ENCODE peak calls at places on chromosomes 13 and 19, in four cellular contexts. Q is pancreas, E is cardiac muscle cell, N is upper lobe of right lung. P is an unnamed sample.

GRCh38 chr13:60418954-60419353 is 21.9 kb downstream of the TDRD3 start:
- DNase-seq in Q (no peak), E (no peak), N (no peak), P (no peak)

GRCh38 chr19:32599736-32600157 is 18.8 kb downstream of the PDCD5 start:
- DNase-seq in Q (no peak), E (peak; percentile 80), N (no peak), P (peak; percentile 22)

GRCh38 chr13:76213423-76213904 is 577.3 kb downstream of the LMO7 start:
- DNase-seq in Q (no peak), E (no peak), N (no peak), P (no peak)

GRCh38 chr13:24693862-24694471 is 13.8 kb downstream of the ATP12A start:
- DNase-seq in Q (no peak), E (peak; percentile 64), N (peak; percentile 56), P (no peak)

GRCh38 chr13:50334092-50334778 is 319.0 kb downstream of the KCNRG start:
- DNase-seq in Q (no peak), E (no peak), N (no peak), P (no peak)

GRCh38 chr19:50565984-50566903 is 2.0 kb downstream of the LRRC4B start:
- DNase-seq in Q (no peak), E (no peak), N (no peak), P (no peak)

GRCh38 chr13:36133950-36134349 is 2.8 kb upstream of the DCLK1 start:
- DNase-seq in Q (no peak), E (peak; percentile 49), N (no peak), P (no peak)

GRCh38 chr19:33430674-33431277 is 57.3 kb downstream of the CEBPG start:
- DNase-seq in Q (peak; percentile 86), E (peak; percentile 73), N (peak; percentile 83), P (no peak)

GRCh38 chr13:75704942-75705320 is 68.8 kb downstream of the LMO7 start:
- DNase-seq in Q (peak; percentile 74), E (no peak), N (peak; percentile 84), P (no peak)

GRCh38 chr13:75256922-75257321 is 225.0 kb downstream of the TBC1D4 start:
- DNase-seq in Q (no peak), E (no peak), N (no peak), P (no peak)

GRCh38 chr19:17775245-17775927 is 19.6 kb upstream of the B3GNT3 start:
- DNase-seq in Q (no peak), E (peak; percentile 43), N (no peak), P (no peak)

GRCh38 chr13:27792393-27793218 is at the start of gene GSX1:
- DNase-seq in Q (peak; percentile 92), E (peak; percentile 85), N (peak; percentile 86), P (no peak)

GRCh38 chr19:50377051-50377441 is 789 bp downstream of the NR1H2 start:
- DNase-seq in Q (no peak), E (no peak), N (peak; percentile 80), P (no peak)

GRCh38 chr19:33444238-33444992 is 70.9 kb downstream of the CEBPG start:
- DNase-seq in Q (peak; percentile 38), E (no peak), N (peak; percentile 54), P (no peak)

DNA sequence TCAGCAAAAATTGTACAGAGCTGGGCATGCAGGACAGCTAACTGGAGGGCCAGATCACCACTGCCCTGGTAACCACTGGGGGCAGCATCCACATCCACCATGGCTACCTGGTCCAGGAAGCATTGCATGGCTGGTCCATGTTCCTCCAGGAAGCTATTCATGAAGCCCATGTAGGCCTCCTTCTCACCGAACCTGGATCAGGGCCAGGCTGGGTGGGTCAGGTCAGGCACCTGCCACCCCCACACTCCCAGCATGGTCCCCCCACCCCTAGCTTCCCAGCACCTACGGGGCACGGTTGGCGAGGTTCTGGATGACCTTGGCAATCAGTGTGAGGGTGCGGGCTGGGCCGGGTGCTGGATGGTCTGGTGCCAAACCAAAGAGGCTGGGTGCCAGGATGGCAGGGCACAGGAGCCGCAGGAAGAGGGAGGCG is 4.6 kb upstream of the WIZ start:
- DNase-seq in Q (peak; percentile 85), E (no peak), N (no peak), P (no peak)
- TF ChIP-seq CTCF in Q (no peak), E (peak; percentile 38), N (no peak), P (peak; percentile 43)

DNA sequence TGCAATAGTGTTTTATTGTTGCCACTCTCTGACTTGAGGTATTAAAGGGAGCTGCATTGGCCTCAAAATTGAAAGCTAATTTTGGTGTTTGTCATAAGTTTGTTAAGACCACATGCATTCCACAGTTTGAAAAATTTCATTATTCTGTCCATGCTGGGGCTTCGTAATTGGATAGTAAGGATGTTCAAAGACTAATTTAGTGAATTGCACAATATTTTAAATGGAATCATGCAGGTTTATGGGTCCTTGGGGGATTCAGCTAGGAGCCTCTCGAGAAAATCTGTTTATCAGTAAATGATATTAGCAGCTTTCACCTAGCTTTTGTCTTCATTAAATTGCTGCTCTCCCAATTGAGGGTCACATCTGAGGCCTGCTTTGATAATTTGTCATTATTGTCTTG is 339.8 kb upstream of the OBI1 start:
- DNase-seq in Q (no peak), E (no peak), N (no peak), P (no peak)
- H3K4me3 ChIP-seq in Q (no peak overlapping the region), E (no peak overlapping the region), N (no peak overlapping the region), P (no peak overlapping the region)

DNA sequence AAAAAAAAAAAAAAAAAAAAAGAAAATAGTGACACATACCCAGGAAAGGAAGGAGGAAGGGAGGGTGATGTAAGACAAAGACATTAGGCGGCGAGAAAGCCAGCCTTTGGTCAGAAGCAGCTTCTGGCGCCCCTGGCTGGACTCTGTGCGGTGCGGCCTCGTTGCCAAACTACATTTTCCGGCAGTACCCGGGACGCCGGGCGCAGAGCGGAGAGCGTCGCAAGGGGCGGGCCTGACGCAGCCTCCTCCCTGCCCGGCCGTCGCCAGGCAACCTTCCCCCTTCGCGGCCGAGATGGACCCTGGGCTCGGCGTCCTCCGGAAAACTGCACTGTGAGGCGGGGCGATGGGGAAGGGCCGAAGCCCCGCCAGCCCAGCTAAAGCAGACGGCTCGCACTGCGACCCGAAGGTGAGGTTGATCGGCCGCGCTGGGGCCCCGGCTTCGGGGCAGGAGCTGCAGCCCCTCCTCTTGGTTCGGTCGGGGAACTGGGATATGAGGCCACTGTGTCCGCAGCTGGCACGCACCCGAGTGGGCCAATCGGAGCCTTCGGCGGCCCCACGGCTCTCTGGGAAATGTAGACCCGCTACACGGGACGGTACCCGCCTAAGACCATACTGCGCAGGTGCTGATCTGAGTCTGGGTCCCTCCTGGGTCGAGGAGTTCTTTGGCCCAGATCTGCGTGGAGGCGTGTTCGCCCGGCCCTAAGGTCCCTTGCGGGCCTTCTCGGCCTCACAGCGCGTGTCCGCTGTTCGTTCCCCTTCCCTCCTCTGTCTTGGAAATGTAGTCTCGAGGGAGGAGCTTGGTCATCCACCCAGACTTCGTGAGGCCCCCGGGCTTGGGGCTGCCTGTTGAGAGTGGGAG is 2.3 kb upstream of the MZF1 start:
- DNase-seq in Q (peak; percentile 94), E (peak; percentile 94), N (peak; percentile 95), P (peak; percentile 47)
- TF ChIP-seq CTCF in Q (no peak), E (peak; percentile 13), N (no peak), P (no peak)

GRCh38 chr19:3932931-3933810 is at the start of gene NMRK2:
- DNase-seq in Q (no peak), E (no peak), N (no peak), P (no peak)
- H3K4me3 ChIP-seq in Q (no peak within 1 kb of the TSS), E (peak within 1 kb of the TSS; percentile 25), N (no peak within 1 kb of the TSS), P (no peak within 1 kb of the TSS)

DNA sequence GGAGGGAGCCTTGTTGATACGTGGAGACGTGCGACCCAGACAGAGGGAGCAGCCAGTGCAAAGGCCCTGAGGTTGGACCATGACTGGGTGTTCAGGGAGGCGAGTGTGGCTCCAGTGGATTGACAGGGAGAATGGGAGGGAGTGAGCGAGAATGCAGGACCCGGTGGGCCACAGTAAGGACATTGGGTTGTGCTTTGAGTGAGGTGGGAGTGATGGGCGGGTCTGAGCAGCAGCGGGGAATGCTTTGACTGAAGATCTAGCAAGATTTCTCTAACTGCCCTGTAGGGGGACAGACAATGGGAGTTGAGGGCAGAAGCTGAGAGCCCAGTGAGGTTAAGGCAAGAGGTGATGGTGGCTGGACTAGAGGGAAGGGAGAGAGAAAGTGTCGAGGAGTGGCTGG is 7.7 kb upstream of the NANOS2 start:
- DNase-seq in Q (no peak), E (no peak), N (no peak), P (no peak)
- TF ChIP-seq CTCF in Q (no peak), E (peak; percentile 18), N (no peak), P (peak; percentile 25)

GRCh38 chr19:46860846-46861690 is at the start of gene ARHGAP35:
- DNase-seq in Q (peak; percentile 86), E (no peak), N (peak; percentile 72), P (no peak)

GRCh38 chr19:46862504-46862835 is 1.7 kb downstream of the ARHGAP35 start:
- DNase-seq in Q (no peak), E (no peak), N (no peak), P (no peak)

GRCh38 chr19:46863818-46864629 is 3.2 kb downstream of the ARHGAP35 start:
- DNase-seq in Q (no peak), E (peak; percentile 84), N (peak; percentile 73), P (no peak)

GRCh38 chr19:46861691-46862503 is 1.1 kb downstream of the ARHGAP35 start:
- DNase-seq in Q (peak; percentile 74), E (no peak), N (peak; percentile 68), P (no peak)

DNA sequence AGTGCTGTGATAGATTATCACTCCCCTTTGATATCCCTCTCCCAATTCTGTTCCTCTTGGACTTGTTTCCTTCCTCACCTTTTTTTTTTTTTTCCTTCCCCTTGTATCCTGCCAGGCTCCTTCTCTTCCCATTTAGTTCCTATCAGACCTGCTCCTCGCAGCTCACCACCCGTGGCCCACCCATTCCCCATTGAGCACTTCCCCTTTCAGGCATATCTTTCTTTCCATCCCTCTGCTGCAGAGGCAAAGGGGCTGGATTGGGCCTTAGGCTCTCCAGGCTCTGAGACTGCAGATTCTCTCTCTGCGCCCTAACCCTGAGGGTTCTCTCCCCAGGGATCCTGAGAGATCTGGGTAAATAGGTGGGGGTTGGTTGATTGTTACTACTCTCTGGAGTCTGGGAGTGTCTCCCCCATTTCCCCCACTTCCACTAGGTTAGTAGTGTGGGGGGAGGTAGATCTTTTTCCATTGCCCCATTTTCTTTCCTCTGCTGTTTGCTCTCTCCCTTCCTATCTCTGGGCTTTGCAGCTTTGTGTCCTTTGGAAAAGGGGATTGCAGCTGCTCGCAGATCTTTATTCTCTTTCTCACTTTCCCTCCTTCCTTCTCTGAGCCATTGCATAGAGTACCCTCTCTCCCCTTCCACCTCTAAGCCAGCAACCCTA is 2.3 kb downstream of the ARHGAP35 start:
- DNase-seq in Q (no peak), E (no peak), N (peak; percentile 33), P (no peak)
- H3K4me3 ChIP-seq in Q (no peak overlapping the region), E (peak overlapping the region; percentile 66), N (peak overlapping the region; percentile 64), P (peak overlapping the region; percentile 89)

DNA sequence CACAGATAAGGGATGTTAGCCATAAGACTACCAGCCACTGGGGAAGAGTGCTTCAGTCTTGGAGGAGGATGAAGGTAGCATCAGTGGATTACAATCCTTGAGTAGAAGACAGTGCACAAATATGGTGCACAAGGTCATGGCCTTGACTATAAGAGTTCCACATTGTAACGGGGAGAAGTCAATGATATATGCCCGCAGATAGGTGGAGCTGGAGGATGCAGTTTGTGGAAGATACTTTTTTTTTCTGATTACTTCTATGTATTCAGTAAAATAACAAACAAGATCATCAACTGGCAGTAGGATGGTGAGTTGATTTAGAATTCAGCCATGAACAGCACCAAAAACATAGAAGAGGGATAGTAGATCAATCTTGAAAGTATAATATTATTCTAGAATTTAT is 926.8 kb upstream of the MIR17HG start:
- DNase-seq in Q (no peak), E (no peak), N (no peak), P (no peak)
- TF ChIP-seq CTCF in Q (no peak), E (peak; percentile 9), N (no peak), P (peak; percentile 36)

P was measured in epithelial cell of proximal tubule.